ENCODE peak calls at places on chromosomes 2 and 18, in four cellular contexts. Y is kidney, V is hepatocyte, N is fibroblast of lung. I is an unnamed sample. For H3K9me3, the result is how much of the 10 kb centered on the place peaks cover.

GRCh38 chr18:45802814-45803492 is 22.5 kb upstream of the SIGLEC15 start:
- DNase-seq in Y (no peak), V (peak), N (peak), I (no peak)

GRCh38 chr2:72028351-72028995 is 119.2 kb downstream of the CYP26B1 start:
- DNase-seq in Y (no peak), V (no peak), N (no peak), I (peak)

GRCh38 chr2:157257312-157258252 is at the start of gene GALNT5:
- DNase-seq in Y (no peak), V (peak), N (peak), I (peak)

GRCh38 chr2:151973901-151974199 is 125.0 kb downstream of the CACNB4 start:
- DNase-seq in Y (no peak), V (peak), N (peak), I (no peak)

GRCh38 chr2:227280895-227281294 is 44.2 kb upstream of the MFF start:
- DNase-seq in Y (no peak), V (peak), N (no peak), I (no peak)

GRCh38 chr18:9614401-9615279 is at the start of gene PPP4R1:
- DNase-seq in Y (peak), V (peak), N (peak), I (peak)

GRCh38 chr2:135265960-135266490 is 213.9 kb downstream of the RAB3GAP1 start:
- DNase-seq in Y (no peak), V (no peak), N (no peak), I (no peak)

GRCh38 chr2:240195316-240195861 is 54.9 kb upstream of the OTOS start:
- DNase-seq in Y (no peak), V (no peak), N (no peak), I (peak)

GRCh38 chr2:205929445-205930027 is 156.4 kb downstream of the INO80D start:
- DNase-seq in Y (no peak), V (peak), N (no peak), I (no peak)

GRCh38 chr2:583666-584065 is 93.5 kb downstream of the TMEM18 start:
- DNase-seq in Y (no peak), V (no peak), N (no peak), I (no peak)

GRCh38 chr2:163652741-163653140 is 83.1 kb downstream of the FIGN start:
- DNase-seq in Y (no peak), V (no peak), N (no peak), I (no peak)

GRCh38 chr2:19228720-19229119 is 129.7 kb downstream of the OSR1 start:
- DNase-seq in Y (no peak), V (no peak), N (no peak), I (no peak)

GRCh38 chr2:10658914-10659257 is 30.9 kb downstream of the NOL10 start:
- DNase-seq in Y (no peak), V (no peak), N (no peak), I (no peak)

GRCh38 chr2:10909050-10909995 is 2.4 kb upstream of the KCNF1 start:
- DNase-seq in Y (no peak), V (peak), N (no peak), I (no peak)

GRCh38 chr2:195507447-195508221 is 149.4 kb upstream of the SLC39A10 start:
- DNase-seq in Y (no peak), V (no peak), N (no peak), I (no peak)

GRCh38 chr2:46200100-46200690 is 97.0 kb upstream of the EPAS1 start:
- DNase-seq in Y (no peak), V (no peak), N (no peak), I (no peak)

GRCh38 chr18:61949946-61950345 is 57.1 kb upstream of the RNF152 start:
- DNase-seq in Y (no peak), V (no peak), N (peak), I (no peak)

GRCh38 chr2:29052811-29053210 is 21.5 kb downstream of the PCARE start:
- DNase-seq in Y (no peak), V (no peak), N (no peak), I (no peak)

GRCh38 chr2:107001081-107001480 is 115.1 kb upstream of the ST6GAL2 start:
- DNase-seq in Y (no peak), V (no peak), N (peak), I (no peak)

GRCh38 chr2:241373449-241373848 is 17.4 kb downstream of the FARP2 start:
- DNase-seq in Y (no peak), V (no peak), N (no peak), I (no peak)

GRCh38 chr18:47881752-47882455 is 48.6 kb downstream of the SMAD2 start:
- DNase-seq in Y (no peak), V (no peak), N (peak), I (no peak)

GRCh38 chr2:173571021-173571821 is 216.5 kb downstream of the CDCA7 start:
- DNase-seq in Y (no peak), V (peak), N (peak), I (no peak)

GRCh38 chr2:128448331-128449225 is 129.9 kb upstream of the HS6ST1 start:
- DNase-seq in Y (no peak), V (no peak), N (no peak), I (peak)

GRCh38 chr2:176280156-176280555 is 10.9 kb downstream of the MTX2 start:
- DNase-seq in Y (no peak), V (no peak), N (no peak), I (no peak)

GRCh38 chr2:69469375-69469774 is 32.1 kb upstream of the NFU1 start:
- DNase-seq in Y (no peak), V (no peak), N (no peak), I (no peak)

GRCh38 chr2:183359867-183360266 is 235.6 kb downstream of the NUP35 start:
- DNase-seq in Y (no peak), V (no peak), N (peak), I (no peak)
- TF ChIP-seq CTCF in Y (no peak), V (peak), N (peak), I (no peak)

DNA sequence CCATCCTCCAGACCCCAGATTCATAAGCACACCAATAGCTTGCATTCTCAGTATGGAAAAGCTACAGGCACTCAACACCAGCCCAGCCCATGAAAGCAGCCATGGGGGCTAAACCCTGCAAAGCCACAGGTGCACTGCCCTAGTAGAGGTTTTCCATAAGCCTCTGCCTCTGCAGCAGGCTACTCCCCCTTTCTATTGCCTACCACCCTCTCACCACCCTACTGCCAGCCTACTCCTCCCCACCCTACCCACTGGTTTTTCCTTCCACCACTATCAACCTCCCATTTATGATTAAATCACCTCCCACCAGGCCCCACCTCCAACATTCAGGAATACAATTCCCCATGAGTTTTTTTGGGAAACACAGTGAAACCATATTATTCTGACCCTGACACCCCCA is 96.4 kb upstream of the TEKT4 start:
- DNase-seq in Y (no peak), V (no peak), N (no peak), I (no peak)
- H3K9me3 ChIP-seq in Y (under half), V (under half), N (under half), I (under half)

GRCh38 chr2:238409341-238410200 is 17.2 kb upstream of the ASB1 start:
- DNase-seq in Y (no peak), V (no peak), N (no peak), I (no peak)
- H3K27ac ChIP-seq in Y (no peak), V (no peak), N (no peak), I (no peak)

DNA sequence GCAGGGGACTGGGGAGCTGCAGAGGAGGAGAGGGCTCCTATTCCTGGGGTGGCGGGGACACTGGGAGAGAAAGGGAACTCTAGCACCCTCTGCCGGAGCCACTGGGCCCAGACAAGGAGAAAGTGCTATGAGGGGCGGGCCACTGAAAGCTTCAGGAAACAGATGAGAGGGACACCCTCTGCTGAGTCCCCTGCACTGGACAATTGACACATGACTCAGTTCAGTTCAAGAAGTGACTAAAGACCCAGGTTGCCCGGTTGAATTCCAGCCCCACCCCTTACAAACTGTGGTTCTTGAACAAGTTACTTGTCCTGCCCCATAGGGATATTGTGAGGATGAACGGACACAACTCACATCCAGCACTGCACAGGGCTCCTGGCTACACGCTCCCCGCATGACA is 5.0 kb downstream of the RUFY4 start:
- DNase-seq in Y (no peak), V (peak), N (no peak), I (no peak)
- TF ChIP-seq CTCF in Y (peak), V (peak), N (peak), I (peak)

DNA sequence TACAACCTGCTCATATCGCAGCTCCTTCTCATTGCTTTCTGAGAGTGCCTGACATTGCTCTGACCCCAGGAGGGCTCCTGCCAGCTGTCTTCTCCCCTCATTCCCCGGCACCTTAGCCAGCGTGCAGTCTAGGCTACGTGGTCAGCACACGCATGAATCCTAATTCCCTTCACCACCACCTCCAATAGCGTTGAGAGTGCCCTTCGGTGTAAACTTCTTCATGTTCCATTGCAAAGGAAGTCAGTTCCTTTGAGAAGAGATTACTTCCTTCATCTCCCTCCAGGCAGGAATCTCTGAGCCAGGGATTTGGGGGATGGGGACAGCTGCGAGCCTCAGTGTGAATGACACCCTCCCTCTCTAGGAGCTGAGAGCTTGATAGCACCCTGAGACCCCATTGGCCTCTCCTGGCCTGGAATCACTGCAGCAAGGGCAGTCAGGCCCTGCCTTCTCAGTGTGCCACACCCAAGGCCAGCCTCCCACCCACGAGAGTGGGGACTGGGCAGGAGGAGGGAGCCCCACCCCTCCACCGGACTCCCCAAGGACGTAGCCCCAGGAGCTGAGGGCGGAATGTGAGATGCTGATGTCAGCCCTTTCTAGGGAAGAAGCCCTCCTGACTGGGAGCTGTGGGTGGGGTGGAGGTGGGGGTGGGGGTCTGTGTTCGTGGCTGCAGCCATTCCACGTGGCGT is 53.4 kb downstream of the SLC66A2 start:
- DNase-seq in Y (peak), V (no peak), N (no peak), I (peak)
- H3K9me3 ChIP-seq in Y (under half), V (under half), N (under half), I (under half)

GRCh38 chr2:229429529-229430067 is 158.5 kb upstream of the PID1 start:
- DNase-seq in Y (no peak), V (no peak), N (no peak), I (no peak)
- H3K27ac ChIP-seq in Y (no peak), V (no peak), N (no peak), I (no peak)

DNA sequence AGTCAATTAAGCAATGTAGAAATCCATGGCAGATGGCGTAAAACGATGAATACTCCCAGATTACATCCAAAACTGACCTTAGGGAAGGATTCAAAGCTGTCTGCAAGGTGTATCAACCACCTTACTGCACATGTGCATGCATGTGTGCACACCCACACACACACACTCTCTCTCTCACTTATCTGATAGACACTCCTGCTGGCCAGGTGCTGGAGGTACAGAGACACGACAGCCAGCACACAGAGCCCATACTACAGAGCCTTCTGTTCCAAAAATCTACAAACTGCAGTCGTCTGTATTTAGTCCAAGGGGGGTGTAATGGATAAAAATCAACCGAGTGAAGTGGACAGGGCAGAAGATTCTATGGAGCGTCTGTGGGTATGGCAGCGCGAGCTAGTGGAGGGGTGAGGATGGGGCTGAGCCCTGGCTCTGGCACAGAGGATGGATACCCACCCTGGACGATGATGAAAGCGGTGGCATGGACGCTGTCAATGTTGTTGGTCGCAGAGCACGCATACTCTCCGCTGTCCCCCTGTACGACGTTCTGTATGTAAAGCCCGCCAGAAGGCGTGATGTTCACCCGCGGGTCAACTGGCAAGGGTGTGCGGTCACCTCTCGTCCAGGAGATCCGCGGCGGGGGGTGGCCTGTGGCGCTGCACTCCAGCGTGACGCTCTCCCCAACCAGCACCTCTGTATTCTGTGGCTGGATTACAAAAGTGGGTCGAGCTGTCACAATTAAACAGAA is 78.4 kb downstream of the PXDN start:
- DNase-seq in Y (no peak), V (no peak), N (no peak), I (no peak)
- TF ChIP-seq CTCF in Y (no peak), V (no peak), N (no peak), I (no peak)

GRCh38 chr2:147181351-147182029 is 663.3 kb upstream of the ACVR2A start:
- DNase-seq in Y (no peak), V (no peak), N (no peak), I (no peak)
- H3K9me3 ChIP-seq in Y (under half), V (under half), N (under half), I (under half)

DNA sequence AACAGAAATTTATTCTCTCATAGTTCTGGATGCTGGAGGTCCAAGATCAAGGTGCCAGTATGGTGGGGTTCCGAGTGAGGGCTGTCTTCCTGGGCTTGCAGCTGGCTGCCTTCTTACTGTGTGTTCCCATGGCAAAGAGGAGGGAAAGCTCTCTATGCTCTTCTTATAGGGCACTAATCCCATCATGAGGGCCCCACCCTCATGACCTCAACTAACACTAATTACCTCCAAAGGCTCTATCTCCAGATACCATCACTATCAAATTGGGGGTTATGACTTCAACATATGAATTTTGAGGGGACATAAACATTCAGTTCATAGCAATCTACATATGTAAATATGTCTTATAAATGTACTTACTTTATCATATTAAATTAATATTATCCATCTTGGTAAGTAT is 274.5 kb upstream of the SESTD1 start:
- DNase-seq in Y (no peak), V (no peak), N (no peak), I (no peak)
- H3K27ac ChIP-seq in Y (no peak), V (no peak), N (no peak), I (no peak)

I was measured in upper lobe of right lung.